ENCODE peak calls at places on chromosomes 2 and 18, in six cellular contexts. One of them, this sample, is unnamed.

GRCh38 chr2:45643095-45643494 is 8.4 kb upstream of the PRKCE start:
- DNase-seq in transverse colon: no peak
- DNase-seq in Caco-2: peak; percentile 12
- DNase-seq in endothelial cell of umbilical vein: peak; percentile 21
- DNase-seq in breast epithelium: no peak
- DNase-seq in heart left ventricle: no peak
- DNase-seq in this sample: no peak

GRCh38 chr2:224038049-224038829 is 847 bp downstream of the SERPINE2 start:
- DNase-seq in endothelial cell of umbilical vein: peak; percentile 16
- DNase-seq in Caco-2: peak; percentile 53
- DNase-seq in transverse colon: peak; percentile 15
- DNase-seq in breast epithelium: no peak
- DNase-seq in heart left ventricle: peak; percentile 34
- DNase-seq in this sample: no peak

GRCh38 chr2:55061534-55062344 is 11.5 kb upstream of the RTN4 start:
- DNase-seq in transverse colon: no peak
- DNase-seq in endothelial cell of umbilical vein: no peak
- DNase-seq in Caco-2: no peak
- DNase-seq in breast epithelium: no peak
- DNase-seq in heart left ventricle: no peak
- DNase-seq in this sample: no peak

GRCh38 chr2:241295326-241296095 is 20.0 kb downstream of the HDLBP start:
- DNase-seq in breast epithelium: no peak
- DNase-seq in Caco-2: no peak
- DNase-seq in transverse colon: no peak
- DNase-seq in heart left ventricle: no peak
- DNase-seq in endothelial cell of umbilical vein: no peak
- DNase-seq in this sample: no peak

GRCh38 chr2:136505462-136505861 is 259.9 kb upstream of the THSD7B start:
- DNase-seq in breast epithelium: no peak
- DNase-seq in transverse colon: no peak
- DNase-seq in heart left ventricle: no peak
- DNase-seq in Caco-2: no peak
- DNase-seq in endothelial cell of umbilical vein: no peak
- DNase-seq in this sample: no peak

GRCh38 chr18:9321709-9322108 is 12.9 kb upstream of the TWSG1 start:
- DNase-seq in endothelial cell of umbilical vein: peak; percentile 87
- DNase-seq in transverse colon: no peak
- DNase-seq in Caco-2: no peak
- DNase-seq in breast epithelium: no peak
- DNase-seq in heart left ventricle: no peak
- DNase-seq in this sample: no peak

GRCh38 chr2:122019729-122020128 is 264.3 kb downstream of the TSN start:
- DNase-seq in endothelial cell of umbilical vein: no peak
- DNase-seq in transverse colon: peak; percentile 62
- DNase-seq in heart left ventricle: no peak
- DNase-seq in breast epithelium: no peak
- DNase-seq in Caco-2: peak; percentile 24
- DNase-seq in this sample: no peak

GRCh38 chr2:143151111-143151752 is 22.0 kb downstream of the ARHGAP15 start:
- DNase-seq in endothelial cell of umbilical vein: no peak
- DNase-seq in heart left ventricle: no peak
- DNase-seq in breast epithelium: no peak
- DNase-seq in Caco-2: no peak
- DNase-seq in transverse colon: no peak
- DNase-seq in this sample: no peak

DNA sequence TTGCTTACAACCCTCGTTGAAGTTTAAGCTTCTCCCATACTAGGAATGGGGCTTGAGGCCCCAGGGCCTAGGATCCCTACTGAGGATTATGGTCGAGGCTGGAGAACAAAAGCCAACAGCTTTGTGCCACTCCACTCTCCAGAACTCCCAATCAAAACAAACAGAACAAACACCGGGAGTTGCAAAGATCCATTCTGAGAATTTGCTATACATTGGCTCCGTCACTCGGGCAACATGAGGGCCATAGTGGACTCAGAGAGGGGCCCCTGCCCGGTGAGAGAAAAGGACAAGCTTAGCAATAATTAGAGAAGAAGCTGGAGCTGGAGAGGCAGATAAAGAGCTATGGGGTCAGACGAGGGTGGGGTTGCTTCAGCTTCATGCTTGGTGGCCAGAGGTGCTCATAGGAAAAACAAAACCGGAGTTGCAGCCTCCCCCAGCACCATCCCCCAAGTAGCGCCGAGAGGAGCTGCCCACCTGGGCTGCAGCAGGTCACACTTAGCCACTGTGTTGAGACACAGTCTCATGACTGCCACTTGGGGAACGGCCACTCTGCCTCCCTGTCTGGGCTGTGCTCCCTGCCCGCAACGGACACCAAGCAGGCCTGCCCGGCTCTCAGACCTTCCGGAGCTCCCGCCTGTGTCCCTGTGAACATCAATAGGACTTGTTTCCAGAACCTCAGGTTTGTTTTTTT is 142.3 kb upstream of the HAAO start:
- DNase-seq in breast epithelium: no peak
- DNase-seq in transverse colon: no peak
- DNase-seq in Caco-2: no peak
- DNase-seq in heart left ventricle: no peak
- DNase-seq in endothelial cell of umbilical vein: no peak
- DNase-seq in this sample: no peak
- H3K36me3 ChIP-seq in breast epithelium: no peaks in the 10 kb centered on the region
- H3K36me3 ChIP-seq in transverse colon: no peaks in the 10 kb centered on the region
- H3K36me3 ChIP-seq in Caco-2: no peaks in the 10 kb centered on the region
- H3K36me3 ChIP-seq in heart left ventricle: no peaks in the 10 kb centered on the region
- H3K36me3 ChIP-seq in endothelial cell of umbilical vein: no peaks in the 10 kb centered on the region
- H3K36me3 ChIP-seq in this sample: no peaks in the 10 kb centered on the region

GRCh38 chr2:233938676-233939370 is 21.6 kb downstream of the TRPM8 start:
- DNase-seq in heart left ventricle: no peak
- DNase-seq in endothelial cell of umbilical vein: no peak
- DNase-seq in transverse colon: no peak
- DNase-seq in breast epithelium: no peak
- DNase-seq in Caco-2: no peak
- DNase-seq in this sample: no peak
- H3K4me3 ChIP-seq in heart left ventricle: no peak overlapping the region
- H3K4me3 ChIP-seq in endothelial cell of umbilical vein: no peak overlapping the region
- H3K4me3 ChIP-seq in transverse colon: peak overlapping the region; percentile 17
- H3K4me3 ChIP-seq in breast epithelium: no peak overlapping the region
- H3K4me3 ChIP-seq in Caco-2: no peak overlapping the region
- H3K4me3 ChIP-seq in this sample: peak overlapping the region; percentile 16

DNA sequence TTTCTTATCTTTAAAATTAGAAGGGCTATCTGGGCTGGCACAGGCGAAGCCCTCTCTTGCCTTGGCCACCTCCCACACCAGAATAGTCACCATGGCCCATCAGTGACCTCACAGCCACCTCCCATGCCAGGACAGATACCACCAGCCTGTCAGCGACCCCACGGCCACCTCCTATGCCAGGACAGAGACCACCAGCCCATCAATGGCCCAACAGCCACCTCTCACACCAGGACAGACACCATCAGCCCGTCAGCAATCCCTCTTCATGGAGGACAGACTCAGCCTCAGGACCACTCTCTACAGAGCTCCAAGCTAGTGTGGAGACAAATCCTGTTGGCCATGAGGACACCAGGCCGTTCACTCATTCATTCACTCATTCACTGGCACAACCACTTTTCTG is 74.6 kb downstream of the ASB1 start:
- DNase-seq in transverse colon: no peak
- DNase-seq in breast epithelium: no peak
- DNase-seq in Caco-2: no peak
- DNase-seq in heart left ventricle: no peak
- DNase-seq in endothelial cell of umbilical vein: no peak
- DNase-seq in this sample: no peak
- H3K36me3 ChIP-seq in transverse colon: no peaks in the 10 kb centered on the region
- H3K36me3 ChIP-seq in breast epithelium: no peaks in the 10 kb centered on the region
- H3K36me3 ChIP-seq in Caco-2: no peaks in the 10 kb centered on the region
- H3K36me3 ChIP-seq in heart left ventricle: no peaks in the 10 kb centered on the region
- H3K36me3 ChIP-seq in endothelial cell of umbilical vein: no peaks in the 10 kb centered on the region
- H3K36me3 ChIP-seq in this sample: no peaks in the 10 kb centered on the region

DNA sequence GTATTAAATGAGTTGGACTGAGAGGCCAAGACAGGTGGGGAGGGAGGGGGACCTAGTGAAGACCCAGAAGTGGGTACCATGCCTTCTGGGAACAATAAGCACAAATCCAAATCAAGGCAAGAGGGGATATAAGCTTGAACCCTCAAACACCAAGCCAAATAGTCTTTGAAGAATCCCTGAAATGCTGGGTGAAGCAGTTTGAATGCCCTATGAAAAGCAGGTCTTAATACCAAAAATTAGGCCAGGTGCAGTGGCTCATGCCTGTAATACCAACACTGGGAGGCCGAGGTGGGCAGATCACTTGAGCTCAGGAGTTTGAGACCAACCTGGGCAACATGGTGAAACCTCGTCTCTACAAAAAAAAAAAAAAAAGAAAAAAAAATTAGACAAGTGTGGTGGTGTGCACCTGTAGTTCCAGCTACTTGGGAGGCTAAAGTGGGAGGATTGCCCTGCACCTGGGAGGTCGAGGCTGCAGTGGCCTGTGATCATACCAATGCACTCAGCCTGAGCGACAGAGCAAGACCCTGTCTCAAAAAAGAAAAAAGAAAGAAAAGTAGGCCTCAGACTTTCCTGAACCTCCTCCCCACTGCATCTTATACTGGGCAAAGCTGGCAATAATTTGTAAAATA is 3.5 kb downstream of the PCBP1 start:
- DNase-seq in heart left ventricle: no peak
- DNase-seq in breast epithelium: no peak
- DNase-seq in transverse colon: no peak
- DNase-seq in Caco-2: no peak
- DNase-seq in endothelial cell of umbilical vein: no peak
- DNase-seq in this sample: no peak
- H3K4me3 ChIP-seq in heart left ventricle: no peak overlapping the region
- H3K4me3 ChIP-seq in breast epithelium: no peak overlapping the region
- H3K4me3 ChIP-seq in transverse colon: no peak overlapping the region
- H3K4me3 ChIP-seq in Caco-2: no peak overlapping the region
- H3K4me3 ChIP-seq in endothelial cell of umbilical vein: no peak overlapping the region
- H3K4me3 ChIP-seq in this sample: no peak overlapping the region

DNA sequence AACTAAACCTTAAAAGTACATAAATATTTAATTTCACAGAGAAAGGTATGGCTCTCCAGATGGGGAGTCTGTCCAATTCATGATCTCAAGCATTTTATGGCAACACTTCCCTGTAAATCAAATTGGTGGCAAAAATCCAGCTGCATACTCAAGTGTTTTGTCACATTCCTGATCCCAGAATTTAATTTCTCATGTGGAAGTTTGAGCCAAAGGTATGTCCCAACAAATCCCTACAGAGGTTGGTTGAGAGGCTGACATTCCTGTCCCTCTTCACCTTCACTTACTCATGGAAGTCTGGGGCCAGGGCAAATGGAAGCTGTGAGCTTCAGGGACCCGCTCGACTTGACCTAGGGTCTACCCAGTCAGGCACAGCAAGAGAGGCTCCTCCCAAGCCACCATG is 17.7 kb downstream of the KLF7 start:
- DNase-seq in transverse colon: no peak
- DNase-seq in Caco-2: no peak
- DNase-seq in endothelial cell of umbilical vein: peak; percentile 43
- DNase-seq in breast epithelium: no peak
- DNase-seq in heart left ventricle: no peak
- DNase-seq in this sample: no peak
- H3K36me3 ChIP-seq in transverse colon: no peaks in the 10 kb centered on the region
- H3K36me3 ChIP-seq in Caco-2: no peaks in the 10 kb centered on the region
- H3K36me3 ChIP-seq in endothelial cell of umbilical vein: no peaks in the 10 kb centered on the region
- H3K36me3 ChIP-seq in breast epithelium: no peaks in the 10 kb centered on the region
- H3K36me3 ChIP-seq in heart left ventricle: no peaks in the 10 kb centered on the region
- H3K36me3 ChIP-seq in this sample: no peaks in the 10 kb centered on the region

GRCh38 chr2:158818511-158818910 is 23.4 kb downstream of the DAPL1 start:
- DNase-seq in endothelial cell of umbilical vein: no peak
- DNase-seq in heart left ventricle: no peak
- DNase-seq in Caco-2: peak; percentile 13
- DNase-seq in transverse colon: no peak
- DNase-seq in breast epithelium: no peak
- DNase-seq in this sample: no peak
- H3K4me3 ChIP-seq in endothelial cell of umbilical vein: no peak overlapping the region
- H3K4me3 ChIP-seq in heart left ventricle: no peak overlapping the region
- H3K4me3 ChIP-seq in Caco-2: no peak overlapping the region
- H3K4me3 ChIP-seq in transverse colon: no peak overlapping the region
- H3K4me3 ChIP-seq in breast epithelium: no peak overlapping the region
- H3K4me3 ChIP-seq in this sample: no peak overlapping the region